ENCODE peak calls at places on chromosomes 6 and 20, in seven cellular contexts. D, I, F, A, U, T and C are unnamed samples.
A peak's percentile ranks its signal among the peaks of the same experiment; 100 is the strongest.

GRCh38 chr20:5691918-5692618 is 58.1 kb upstream of the SHLD1 start:
- DNase-seq in D (no peak), A (no peak), U (no peak), F (no peak), T (no peak), I (no peak), C (no peak)

GRCh38 chr6:40444307-40444706 is 142.9 kb downstream of the LRFN2 start:
- DNase-seq in A (no peak), F (no peak), D (no peak), U (no peak), I (no peak), T (no peak), C (peak; percentile 6)

GRCh38 chr6:117840541-117840983 is 66.5 kb upstream of the SLC35F1 start:
- DNase-seq in F (no peak), D (peak; percentile 25), U (no peak), T (no peak), I (peak; percentile 53), A (no peak), C (peak; percentile 70)

GRCh38 chr20:45070932-45071632 is 29.8 kb downstream of the KCNS1 start:
- DNase-seq in A (no peak), U (no peak), F (no peak), T (no peak), D (peak; percentile 69), I (no peak), C (no peak)

GRCh38 chr6:7888587-7889357 is 21.8 kb downstream of the TXNDC5 start:
- DNase-seq in I (no peak), T (no peak), A (no peak), D (no peak), F (no peak), U (no peak), C (no peak)

GRCh38 chr20:34755367-34755766 is 51.2 kb downstream of the TP53INP2 start:
- DNase-seq in F (no peak), I (no peak), T (no peak), D (no peak), A (no peak), U (no peak), C (no peak)

GRCh38 chr6:56475736-56476457 is 166.8 kb downstream of the DST start:
- DNase-seq in D (peak; percentile 50), F (no peak), A (no peak), U (peak; percentile 72), I (no peak), T (no peak), C (no peak)

GRCh38 chr6:473759-474453 is 82.4 kb downstream of the IRF4 start:
- DNase-seq in A (no peak), D (no peak), T (no peak), F (no peak), U (no peak), I (no peak), C (peak; percentile 53)

GRCh38 chr20:11050350-11050749 is 376.6 kb upstream of the JAG1 start:
- DNase-seq in D (no peak), U (no peak), F (no peak), T (no peak), A (no peak), I (no peak), C (no peak)

GRCh38 chr20:2756056-2756611 is 44.3 kb downstream of the CPXM1 start:
- DNase-seq in A (no peak), F (peak; percentile 43), I (peak; percentile 60), T (no peak), U (no peak), D (peak; percentile 80), C (peak; percentile 72)

GRCh38 chr6:27281105-27281539 is 31.0 kb downstream of the POM121L2 start:
- DNase-seq in U (no peak), T (no peak), A (no peak), F (no peak), I (peak; percentile 63), D (no peak), C (peak; percentile 43)

GRCh38 chr6:138498575-138499302 is 555 bp downstream of the NHSL1 start:
- DNase-seq in I (no peak), A (no peak), U (no peak), F (no peak), D (no peak), T (no peak), C (no peak)

GRCh38 chr6:42193491-42193894 is 1.3 kb downstream of the GUCA1B start:
- DNase-seq in U (no peak), D (no peak), A (no peak), I (no peak), F (no peak), T (no peak), C (peak; percentile 51)

GRCh38 chr6:41077536-41077935 is 4.8 kb downstream of the NFYA start:
- DNase-seq in A (no peak), U (no peak), F (no peak), T (no peak), I (no peak), D (no peak), C (no peak)

GRCh38 chr6:119612871-119613515 is 263.4 kb upstream of the MAN1A1 start:
- DNase-seq in F (no peak), T (no peak), U (no peak), I (no peak), A (no peak), D (no peak), C (no peak)

GRCh38 chr6:143718463-143718862 is 40.7 kb downstream of the PHACTR2 start:
- DNase-seq in D (no peak), T (no peak), A (no peak), U (no peak), I (no peak), F (no peak), C (no peak)

GRCh38 chr6:122894791-122895190 is 101.2 kb upstream of the CLVS2 start:
- DNase-seq in F (no peak), D (no peak), T (no peak), A (no peak), U (no peak), I (no peak), C (no peak)

GRCh38 chr20:1434571-1435336 is 31.9 kb downstream of the NSFL1C start:
- DNase-seq in F (no peak), D (peak; percentile 93), U (peak; percentile 30), A (no peak), T (no peak), I (no peak), C (peak; percentile 67)

GRCh38 chr20:50425076-50425475 is 85.1 kb upstream of the PTPN1 start:
- DNase-seq in T (no peak), D (no peak), A (no peak), F (no peak), I (peak; percentile 76), U (no peak), C (no peak)

GRCh38 chr20:50426865-50427739 is 83.1 kb upstream of the PTPN1 start:
- DNase-seq in T (no peak), I (no peak), A (no peak), U (no peak), F (no peak), D (no peak), C (no peak)

GRCh38 chr20:50420380-50420779 is 89.8 kb upstream of the PTPN1 start:
- DNase-seq in U (no peak), F (no peak), D (no peak), I (no peak), A (no peak), T (no peak), C (no peak)

GRCh38 chr20:50421356-50422340 is 88.5 kb upstream of the PTPN1 start:
- DNase-seq in U (no peak), T (no peak), I (no peak), A (no peak), D (no peak), F (no peak), C (no peak)

GRCh38 chr20:50423758-50424157 is 86.4 kb upstream of the PTPN1 start:
- DNase-seq in T (no peak), A (no peak), F (no peak), D (no peak), U (no peak), I (no peak), C (no peak)
- H3K4me1 ChIP-seq in T (peaks cover 54% of the 10 kb centered on the region), A (no peaks in the 10 kb centered on the region), F (peaks cover 13% of the 10 kb centered on the region), D (no peaks in the 10 kb centered on the region), U (peaks cover 5% of the 10 kb centered on the region), I (peaks cover 47% of the 10 kb centered on the region), C (peaks cover 3% of the 10 kb centered on the region)

GRCh38 chr20:49584418-49585382 is 16.8 kb upstream of the PTGIS start:
- DNase-seq in F (no peak), U (no peak), I (peak; percentile 40), D (no peak), T (no peak), A (no peak), C (no peak)
- H3K4me1 ChIP-seq in F (peaks cover 27% of the 10 kb centered on the region), U (peaks cover 11% of the 10 kb centered on the region), I (peaks cover 52% of the 10 kb centered on the region), D (no peaks in the 10 kb centered on the region), T (peaks cover 68% of the 10 kb centered on the region), A (no peaks in the 10 kb centered on the region), C (no peaks in the 10 kb centered on the region)

GRCh38 chr6:11710968-11711643 is 67.5 kb downstream of the ADTRP start:
- DNase-seq in U (no peak), T (no peak), A (no peak), D (no peak), F (no peak), I (no peak), C (no peak)

GRCh38 chr6:11710221-11710836 is 68.3 kb downstream of the ADTRP start:
- DNase-seq in D (no peak), F (no peak), A (no peak), T (no peak), U (no peak), I (no peak), C (peak; percentile 16)

GRCh38 chr6:11711994-11712698 is 66.5 kb downstream of the ADTRP start:
- DNase-seq in A (no peak), I (no peak), D (no peak), T (no peak), U (no peak), F (no peak), C (no peak)

GRCh38 chr6:11712760-11713159 is 65.8 kb downstream of the ADTRP start:
- DNase-seq in T (no peak), D (peak; percentile 56), U (no peak), I (no peak), F (no peak), A (no peak), C (no peak)

GRCh38 chr6:11711644-11711993 is 67.0 kb downstream of the ADTRP start:
- DNase-seq in F (no peak), A (no peak), I (no peak), D (no peak), T (no peak), U (no peak), C (no peak)
- H3K4me1 ChIP-seq in F (no peaks in the 10 kb centered on the region), A (no peaks in the 10 kb centered on the region), I (peaks cover 2% of the 10 kb centered on the region), D (no peaks in the 10 kb centered on the region), T (peaks cover 19% of the 10 kb centered on the region), U (no peaks in the 10 kb centered on the region), C (no peaks in the 10 kb centered on the region)

GRCh38 chr20:48720256-48721020 is 107.4 kb downstream of the PREX1 start:
- DNase-seq in F (no peak), I (no peak), T (no peak), A (no peak), D (no peak), U (no peak), C (no peak)

GRCh38 chr20:48721324-48722001 is 106.3 kb downstream of the PREX1 start:
- DNase-seq in A (no peak), D (peak; percentile 23), I (no peak), U (no peak), T (no peak), F (no peak), C (no peak)

GRCh38 chr20:48722737-48723191 is 105.0 kb downstream of the PREX1 start:
- DNase-seq in T (no peak), I (peak; percentile 29), U (peak; percentile 63), D (peak; percentile 84), A (no peak), F (peak; percentile 93), C (peak; percentile 28)

GRCh38 chr20:48723308-48724264 is 104.2 kb downstream of the PREX1 start:
- DNase-seq in D (peak; percentile 54), I (no peak), A (no peak), F (peak; percentile 93), U (peak; percentile 35), T (no peak), C (no peak)

GRCh38 chr20:48722002-48722731 is 105.6 kb downstream of the PREX1 start:
- DNase-seq in A (no peak), F (peak; percentile 93), U (peak; percentile 37), I (no peak), T (no peak), D (peak; percentile 92), C (no peak)
- H3K4me1 ChIP-seq in A (peaks cover 1% of the 10 kb centered on the region), F (peaks cover 27% of the 10 kb centered on the region), U (no peaks in the 10 kb centered on the region), I (peaks cover 25% of the 10 kb centered on the region), T (peaks cover 48% of the 10 kb centered on the region), D (no peaks in the 10 kb centered on the region), C (no peaks in the 10 kb centered on the region)